ENCODE peak calls at places on chromosomes 11 and 22, in seven cellular contexts. R is mesendoderm, X is H1, F is mesenchymal stem cell, P is IMR-90, U is H9, N is trophoblast cell. W is an unnamed sample.

GRCh38 chr11:2813141-2813908 is 72.2 kb downstream of the CDKN1C start:
- DNase-seq in X (no peak), R (no peak), F (peak), P (peak), U (no peak), N (no peak), W (no peak)

GRCh38 chr11:60334005-60334620 is 7.1 kb downstream of the MS4A6E start:
- DNase-seq in X (peak), U (peak), P (peak), F (peak), R (peak), N (peak), W (peak)

GRCh38 chr11:31824791-31825452 is 13.8 kb upstream of the PAX6 start:
- DNase-seq in R (peak), U (no peak), P (no peak), N (no peak), X (no peak), F (no peak), W (no peak)

GRCh38 chr11:2150206-2150847 is 10.7 kb downstream of the INS start:
- DNase-seq in P (peak), F (peak), R (peak), U (no peak), X (no peak), N (peak), W (peak)

GRCh38 chr11:64608636-64609035 is 17.6 kb downstream of the SLC22A12 start:
- DNase-seq in R (peak), P (no peak), U (no peak), F (no peak), X (no peak), N (no peak), W (no peak)

GRCh38 chr22:41290262-41291221 is 4.6 kb upstream of the RANGAP1 start:
- DNase-seq in F (peak), P (peak), R (peak), N (no peak), X (no peak), U (peak), W (peak)

GRCh38 chr11:45400594-45400993 is 114.5 kb upstream of the SYT13 start:
- DNase-seq in F (peak), N (no peak), P (peak), X (no peak), R (no peak), U (no peak), W (no peak)

GRCh38 chr22:30680998-30681770 is 13.5 kb upstream of the OSBP2 start:
- DNase-seq in P (no peak), U (no peak), N (no peak), F (no peak), X (no peak), R (no peak), W (no peak)

GRCh38 chr22:28894320-28894719 is 10.9 kb downstream of the ZNRF3 start:
- DNase-seq in P (no peak), U (no peak), X (no peak), F (no peak), N (no peak), R (no peak), W (no peak)

GRCh38 chr11:122751298-122752070 is 86.8 kb upstream of the CRTAM start:
- DNase-seq in N (peak), U (no peak), F (peak), P (peak), R (no peak), X (no peak), W (no peak)

GRCh38 chr11:124878497-124879228 is 13.4 kb downstream of the ROBO3 start:
- DNase-seq in P (no peak), F (no peak), X (no peak), N (no peak), U (peak), R (no peak), W (no peak)

GRCh38 chr11:28581286-28582242 is 473.4 kb downstream of the METTL15 start:
- DNase-seq in F (peak), P (peak), R (peak), X (no peak), N (peak), U (no peak), W (no peak)

GRCh38 chr11:126339073-126339865 is 16.2 kb upstream of the ST3GAL4 start:
- DNase-seq in R (no peak), F (peak), P (peak), X (no peak), U (no peak), N (no peak), W (no peak)

GRCh38 chr11:46335858-46336600 is 11.2 kb upstream of the DGKZ start:
- DNase-seq in N (peak), U (no peak), P (no peak), F (no peak), X (no peak), R (no peak), W (no peak)

GRCh38 chr11:92955900-92956299 is 13.6 kb upstream of the MTNR1B start:
- DNase-seq in N (no peak), F (no peak), U (no peak), P (no peak), R (no peak), X (no peak), W (no peak)
- H2AK5ac ChIP-seq in N (no peak), F (no peak), U (no peak), P (no peak), R (no peak), X (no peak), W (no peak)

DNA sequence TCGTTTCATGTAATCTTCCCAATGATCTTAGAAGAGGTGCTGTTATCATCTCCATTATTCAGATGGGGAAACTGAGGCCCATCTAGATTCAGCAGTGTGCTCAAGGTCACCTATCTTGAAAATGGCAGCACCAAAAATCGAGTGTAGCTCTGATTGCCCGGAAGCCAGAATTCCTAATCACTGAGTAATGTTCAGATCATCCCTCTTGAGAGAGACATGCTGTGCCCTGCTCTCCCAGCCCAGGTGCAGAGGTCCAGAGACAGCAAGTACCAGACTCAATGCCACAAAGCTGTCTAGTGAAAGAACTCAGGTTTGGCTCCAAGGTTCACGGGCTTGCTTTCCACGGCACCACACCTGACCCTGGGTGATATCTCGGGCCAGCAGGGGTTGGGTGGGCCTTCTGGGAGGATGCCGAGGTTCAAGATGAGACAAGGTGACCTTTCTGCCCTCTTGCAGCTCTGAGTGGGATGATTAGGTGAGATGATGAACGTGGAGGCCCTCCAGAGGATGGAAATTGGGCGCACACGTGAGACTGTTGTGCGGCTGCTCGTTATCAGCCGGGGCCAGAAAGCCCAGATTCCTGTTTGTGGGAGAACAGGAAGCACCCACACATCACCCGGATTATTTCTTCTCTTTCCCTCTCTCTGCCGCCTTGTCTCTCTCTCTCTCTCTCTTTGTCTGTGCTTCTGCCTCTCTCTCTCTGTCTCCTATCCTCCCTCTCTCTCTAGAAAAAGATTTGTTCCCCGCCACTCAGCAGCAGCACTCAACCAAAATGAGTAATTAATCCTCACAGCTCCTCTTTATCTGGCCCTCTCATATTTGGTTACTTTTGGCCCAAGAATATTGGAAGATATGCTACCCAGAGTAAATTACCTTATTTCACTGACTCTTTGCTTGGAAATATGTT is 19.0 kb upstream of the RASD2 start:
- DNase-seq in X (no peak), R (no peak), F (no peak), P (no peak), U (no peak), N (peak), W (no peak)
- H2AK5ac ChIP-seq in X (no peak), R (no peak), F (no peak), P (no peak), U (no peak), N (no peak), W (no peak)

GRCh38 chr11:118682372-118682771 is 2.9 kb upstream of the TREH start:
- DNase-seq in X (no peak), F (no peak), R (no peak), U (no peak), N (no peak), P (no peak), W (no peak)

GRCh38 chr11:118679483-118679882 is at the start of gene TREH:
- DNase-seq in P (no peak), X (no peak), U (no peak), R (no peak), N (no peak), F (no peak), W (no peak)

GRCh38 chr11:118688851-118689502 is 9.5 kb upstream of the TREH start:
- DNase-seq in U (no peak), P (no peak), X (no peak), R (no peak), N (no peak), F (no peak), W (no peak)

GRCh38 chr11:118687906-118688305 is 8.5 kb upstream of the TREH start:
- DNase-seq in P (no peak), F (no peak), X (no peak), N (no peak), U (no peak), R (no peak), W (no peak)

GRCh38 chr11:118684187-118684586 is 4.7 kb upstream of the TREH start:
- DNase-seq in U (no peak), F (no peak), X (no peak), R (no peak), N (no peak), P (no peak), W (no peak)
- H2AK5ac ChIP-seq in U (no peak), F (no peak), X (no peak), R (no peak), N (no peak), P (no peak), W (no peak)

GRCh38 chr22:19875061-19875530 is 20.4 kb upstream of the GNB1L start:
- DNase-seq in P (no peak), N (no peak), F (no peak), U (peak), R (no peak), X (no peak), W (no peak)
- H2AK5ac ChIP-seq in P (peak), N (no peak), F (no peak), U (no peak), R (no peak), X (no peak), W (peak)

DNA sequence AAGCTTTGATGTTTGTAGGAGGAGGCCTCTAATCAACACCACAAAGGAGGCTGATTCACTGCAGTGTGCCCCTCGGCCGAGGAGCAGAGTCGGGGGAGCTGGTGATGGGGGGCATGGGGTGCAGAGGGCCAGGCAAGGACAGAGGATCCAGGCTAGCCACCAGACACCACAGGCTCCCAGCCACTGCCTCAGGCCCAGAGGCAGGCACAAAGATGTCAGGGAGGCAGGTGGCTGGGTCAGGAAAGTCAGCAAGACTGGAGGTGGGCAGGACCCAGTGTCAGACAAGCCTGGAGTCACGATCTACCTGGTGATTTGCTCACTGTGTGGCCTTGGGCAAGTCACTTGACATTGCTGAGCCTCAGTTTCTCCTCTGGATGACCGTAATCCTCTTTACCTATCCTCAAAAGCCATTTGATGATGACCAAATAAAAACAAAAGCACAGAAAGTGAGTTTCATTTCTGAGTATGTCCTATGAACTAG is 121.0 kb downstream of the BUD13 start:
- DNase-seq in F (no peak), R (no peak), U (peak), N (no peak), X (no peak), P (no peak), W (no peak)
- H2AK5ac ChIP-seq in F (no peak), R (no peak), U (no peak), N (no peak), X (peak), P (no peak), W (no peak)

GRCh38 chr11:3914807-3915206 is 59.3 kb downstream of the STIM1 start:
- DNase-seq in F (peak), R (no peak), X (no peak), P (no peak), N (no peak), U (no peak), W (no peak)

GRCh38 chr11:3913921-3914320 is 58.5 kb downstream of the STIM1 start:
- DNase-seq in P (no peak), N (no peak), X (no peak), R (no peak), F (no peak), U (no peak), W (no peak)

GRCh38 chr11:3920148-3920852 is 64.8 kb downstream of the STIM1 start:
- DNase-seq in N (no peak), U (no peak), F (peak), X (no peak), P (peak), R (no peak), W (no peak)

GRCh38 chr11:3911908-3912505 is 56.5 kb downstream of the STIM1 start:
- DNase-seq in X (no peak), R (no peak), U (no peak), F (no peak), N (no peak), P (no peak), W (no peak)

GRCh38 chr11:3916962-3917361 is 61.5 kb downstream of the STIM1 start:
- DNase-seq in N (no peak), X (no peak), F (no peak), P (no peak), R (no peak), U (no peak), W (no peak)
- H2AK5ac ChIP-seq in N (no peak), X (no peak), F (no peak), P (no peak), R (no peak), U (no peak), W (no peak)

GRCh38 chr11:128689586-128689945 is 4.3 kb upstream of the FLI1 start:
- DNase-seq in X (no peak), F (no peak), N (no peak), U (no peak), P (no peak), R (no peak), W (no peak)
- H2AK5ac ChIP-seq in X (no peak), F (no peak), N (no peak), U (no peak), P (no peak), R (no peak), W (no peak)

W was measured in neuronal stem cell.